ENCODE peak calls at places on chromosome 11, in nine cellular contexts. B is T follicular helper cell; P is neural progenitor cell; L is Kasumi-1; G is heart left ventricle; M is activated CD4-positive, alpha-beta T cell treated with anti-CD3 and anti-CD28 coated beads, Interleukin-2, amount 10 ng/mL, durations not matched to agents 7 days and 5 days; C is stimulated activated CD4-positive, alpha-beta T cell treated with anti-CD3 and anti-CD28 coated beads, Interleukin-2, amount 100 ng/mL, for 48 hours; N is non-pigmented ciliary epithelial cell; U is dermis blood vessel endothelial cell. Z is an unnamed sample.
A peak's percentile ranks its signal among the peaks of the same experiment; 100 is the strongest.

GRCh38 chr11:67406969-67407699 is 3.3 kb downstream of the TBC1D10C start:
- DNase-seq in B (no peak), P (no peak), L (no peak), G (no peak), M (no peak), C (no peak), N (no peak), U (no peak), Z (no peak)

GRCh38 chr11:65489061-65489705 is 9.7 kb upstream of the MALAT1 start:
- DNase-seq in B (no peak), P (peak; percentile 77), L (no peak), G (peak; percentile 92), M (no peak), C (no peak), N (no peak), U (peak; percentile 52), Z (no peak)

GRCh38 chr11:36411202-36411640 is 98.9 kb downstream of the TRAF6 start:
- DNase-seq in B (no peak), P (no peak), L (peak; percentile 95), G (peak; percentile 36), M (no peak), C (no peak), N (no peak), U (peak; percentile 58), Z (peak; percentile 98)

GRCh38 chr11:5666396-5666780 is 18.5 kb downstream of the TRIM5 start:
- DNase-seq in B (no peak), P (no peak), L (no peak), G (no peak), M (no peak), C (no peak), N (no peak), U (no peak), Z (no peak)

GRCh38 chr11:65640483-65641207 is 2.7 kb downstream of the SIPA1 start:
- DNase-seq in B (no peak), P (no peak), L (peak; percentile 86), G (peak; percentile 64), M (peak; percentile 55), C (no peak), N (no peak), U (peak; percentile 33), Z (peak; percentile 88)

GRCh38 chr11:6629573-6629891 is 10.3 kb upstream of the TPP1 start:
- DNase-seq in B (no peak), P (no peak), L (no peak), G (no peak), M (no peak), C (no peak), N (no peak), U (no peak), Z (no peak)

GRCh38 chr11:107623183-107623582 is 32.2 kb downstream of the ELMOD1 start:
- DNase-seq in B (no peak), P (no peak), L (no peak), G (no peak), M (no peak), C (no peak), N (no peak), U (no peak), Z (no peak)

GRCh38 chr11:29214833-29215232 is 802.0 kb downstream of the KCNA4 start:
- DNase-seq in B (no peak), P (no peak), L (no peak), G (no peak), M (no peak), C (no peak), N (no peak), U (no peak), Z (no peak)

GRCh38 chr11:75342231-75342918 is 9.1 kb downstream of the ARRB1 start:
- DNase-seq in B (no peak), P (no peak), L (no peak), G (no peak), M (no peak), C (no peak), N (no peak), U (no peak), Z (no peak)

GRCh38 chr11:96878299-96879051 is 488.7 kb downstream of the JRKL start:
- DNase-seq in B (no peak), P (no peak), L (no peak), G (no peak), M (no peak), C (no peak), N (no peak), U (no peak), Z (no peak)

GRCh38 chr11:134562941-134563471 is 151.0 kb upstream of the B3GAT1 start:
- DNase-seq in B (no peak), P (no peak), L (no peak), G (no peak), M (no peak), C (no peak), N (no peak), U (no peak), Z (no peak)

GRCh38 chr11:45847908-45848316 is 637 bp downstream of the CRY2 start:
- DNase-seq in B (peak; percentile 12), P (peak; percentile 71), L (peak; percentile 65), G (peak; percentile 65), M (peak; percentile 71), C (peak; percentile 11), N (no peak), U (peak; percentile 79), Z (peak; percentile 14)

GRCh38 chr11:68120212-68121066 is 749 bp downstream of the CHKA start:
- DNase-seq in B (peak; percentile 30), P (peak; percentile 83), L (peak; percentile 30), G (peak; percentile 74), M (peak; percentile 56), C (peak; percentile 16), N (no peak), U (peak; percentile 55), Z (peak; percentile 25)

GRCh38 chr11:3205261-3206127 is 13.1 kb downstream of the MRGPRG start:
- DNase-seq in B (no peak), P (no peak), L (no peak), G (peak; percentile 11), M (no peak), C (no peak), N (no peak), U (no peak), Z (no peak)

GRCh38 chr11:29173660-29174062 is 843.2 kb downstream of the KCNA4 start:
- DNase-seq in B (no peak), P (no peak), L (no peak), G (no peak), M (no peak), C (no peak), N (peak; percentile 94), U (peak; percentile 25), Z (no peak)

GRCh38 chr11:9609002-9609759 is 35.7 kb downstream of the WEE1 start:
- DNase-seq in B (no peak), P (no peak), L (no peak), G (no peak), M (no peak), C (no peak), N (no peak), U (no peak), Z (no peak)

GRCh38 chr11:20156280-20156875 is 3.9 kb downstream of the DBX1 start:
- DNase-seq in B (peak; percentile 40), P (peak; percentile 80), L (no peak), G (no peak), M (peak; percentile 36), C (no peak), N (no peak), U (no peak), Z (no peak)

GRCh38 chr11:75453916-75454655 is 21.1 kb upstream of the KLHL35 start:
- DNase-seq in B (no peak), P (no peak), L (no peak), G (no peak), M (no peak), C (no peak), N (no peak), U (no peak), Z (no peak)